ENCODE peak calls at places on chromosome 15, in eight cellular contexts. Y, I, S, D, J, V, C and R are unnamed samples.
A peak's percentile ranks its signal among the peaks of the same experiment; 100 is the strongest.

GRCh38 chr15:80403712-80404056 is 498 bp upstream of the ARNT2 start:
- DNase-seq in Y (no peak), I (no peak), S (no peak), D (no peak), J (no peak), V (no peak), C (no peak), R (no peak)

GRCh38 chr15:52144656-52145055 is 32.1 kb upstream of the BCL2L10 start:
- DNase-seq in Y (no peak), I (no peak), S (no peak), D (no peak), J (no peak), V (no peak), C (no peak), R (no peak)

GRCh38 chr15:48005921-48006541 is 114.8 kb upstream of the SLC24A5 start:
- DNase-seq in Y (no peak), I (no peak), S (no peak), D (peak; percentile 53), J (no peak), V (no peak), C (no peak), R (peak; percentile 87)

GRCh38 chr15:98690272-98690671 is 41.9 kb downstream of the IGF1R start:
- DNase-seq in Y (no peak), I (no peak), S (no peak), D (no peak), J (no peak), V (no peak), C (no peak), R (no peak)

GRCh38 chr15:75578206-75578947 is 738 bp downstream of the PTPN9 start:
- DNase-seq in Y (no peak), I (no peak), S (no peak), D (peak; percentile 44), J (peak; percentile 47), V (peak; percentile 44), C (no peak), R (peak; percentile 28)

GRCh38 chr15:99105516-99106341 is 849 bp downstream of the SYNM start:
- DNase-seq in Y (no peak), I (no peak), S (no peak), D (peak; percentile 33), J (peak; percentile 62), V (peak; percentile 37), C (peak; percentile 79), R (peak; percentile 91)

GRCh38 chr15:77097317-77097721 is 26.4 kb upstream of the TSPAN3 start:
- DNase-seq in Y (no peak), I (no peak), S (no peak), D (no peak), J (peak; percentile 35), V (no peak), C (no peak), R (no peak)

GRCh38 chr15:74428970-74429783 is 4.6 kb downstream of the SEMA7A start:
- DNase-seq in Y (no peak), I (no peak), S (no peak), D (no peak), J (peak; percentile 57), V (no peak), C (no peak), R (no peak)

GRCh38 chr15:57903626-57904025 is 161.9 kb downstream of the ALDH1A2 start:
- DNase-seq in Y (no peak), I (no peak), S (no peak), D (no peak), J (no peak), V (no peak), C (no peak), R (no peak)

DNA sequence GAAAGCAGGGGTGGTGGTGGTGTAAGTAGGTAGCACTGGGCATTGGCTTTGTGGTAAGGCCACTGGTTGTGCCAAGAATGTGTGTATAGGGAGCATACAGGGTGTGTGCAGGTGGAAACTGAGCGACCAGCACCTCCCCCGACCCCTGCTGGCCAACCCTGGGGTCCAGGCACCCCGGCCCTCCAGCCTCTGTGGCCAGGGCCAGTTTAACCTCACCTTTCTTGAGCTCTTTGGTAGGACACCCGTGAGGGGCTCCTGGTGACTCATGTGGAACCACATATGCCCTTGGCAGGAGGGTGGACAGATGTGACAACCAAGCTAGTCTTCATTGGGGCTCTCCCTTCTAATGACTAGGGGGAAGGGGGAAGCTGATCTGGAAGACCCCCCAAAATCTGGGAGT is 19.5 kb downstream of the SHF start:
- DNase-seq in Y (no peak), I (no peak), S (no peak), D (no peak), J (no peak), V (no peak), C (no peak), R (no peak)
- H3K4me3 ChIP-seq in Y (no peak overlapping the region), I (no peak overlapping the region), S (no peak overlapping the region), D (no peak overlapping the region), J (no peak overlapping the region), V (no peak overlapping the region), C (no peak overlapping the region), R (no peak overlapping the region)

GRCh38 chr15:70376929-70377691 is 279.4 kb upstream of the TLE3 start:
- DNase-seq in Y (no peak), I (no peak), S (no peak), D (peak; percentile 53), J (peak; percentile 30), V (peak; percentile 3), C (peak; percentile 83), R (peak; percentile 24)
- TF ChIP-seq POLR2AphosphoS5 in Y (no peak), I (no peak), S (no peak), D (peak; percentile 47), J (no peak), V (peak; percentile 29), C (peak; percentile 53), R (no peak)

GRCh38 chr15:69731581-69731980 is 279.0 kb downstream of the RPLP1 start:
- DNase-seq in Y (no peak), I (no peak), S (no peak), D (no peak), J (no peak), V (no peak), C (no peak), R (no peak)
- H3K4me3 ChIP-seq in Y (no peak overlapping the region), I (no peak overlapping the region), S (no peak overlapping the region), D (no peak overlapping the region), J (no peak overlapping the region), V (no peak overlapping the region), C (no peak overlapping the region), R (no peak overlapping the region)

DNA sequence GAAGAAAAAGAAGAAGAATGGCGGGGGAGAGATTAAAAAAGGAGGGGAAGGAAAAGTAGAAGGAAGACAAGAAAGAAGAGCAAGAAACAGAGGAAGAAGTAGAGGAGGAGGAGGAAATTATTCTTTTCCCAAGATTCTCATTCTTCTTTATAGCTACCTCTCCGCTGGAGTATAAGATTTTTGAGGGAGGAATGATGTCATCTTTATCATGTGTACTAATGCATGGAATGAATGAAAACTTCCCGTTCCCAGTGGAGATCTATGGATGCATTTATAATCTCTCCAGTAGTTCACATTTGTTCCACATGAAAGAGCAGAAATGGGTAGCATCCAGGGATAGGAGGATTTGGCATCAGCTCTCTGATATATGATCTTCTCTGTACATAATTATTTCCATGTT is 244.4 kb downstream of the ADAMTSL3 start:
- DNase-seq in Y (no peak), I (no peak), S (no peak), D (no peak), J (no peak), V (no peak), C (no peak), R (no peak)
- TF ChIP-seq POLR2AphosphoS5 in Y (no peak), I (no peak), S (no peak), D (no peak), J (no peak), V (no peak), C (no peak), R (no peak)

GRCh38 chr15:50181983-50182232 is at the start of gene SLC27A2:
- DNase-seq in Y (no peak), I (peak; percentile 19), S (no peak), D (peak; percentile 46), J (no peak), V (peak; percentile 70), C (no peak), R (no peak)

GRCh38 chr15:50180578-50180977 is 1.4 kb upstream of the SLC27A2 start:
- DNase-seq in Y (no peak), I (no peak), S (no peak), D (no peak), J (no peak), V (no peak), C (no peak), R (no peak)

GRCh38 chr15:50182233-50183013 is 427 bp downstream of the SLC27A2 start:
- DNase-seq in Y (no peak), I (peak; percentile 8), S (no peak), D (peak; percentile 33), J (peak; percentile 50), V (peak; percentile 19), C (no peak), R (peak; percentile 90)

GRCh38 chr15:50180091-50180490 is 1.9 kb upstream of the SLC27A2 start:
- DNase-seq in Y (no peak), I (no peak), S (no peak), D (no peak), J (no peak), V (no peak), C (no peak), R (no peak)

GRCh38 chr15:50181206-50181982 is 602 bp upstream of the SLC27A2 start:
- DNase-seq in Y (no peak), I (no peak), S (no peak), D (no peak), J (no peak), V (no peak), C (no peak), R (no peak)
- H3K4me3 ChIP-seq in Y (peak overlapping the region; percentile 83), I (peak overlapping the region; percentile 56), S (peak overlapping the region; percentile 44), D (peak overlapping the region; percentile 54), J (peak overlapping the region; percentile 88), V (peak overlapping the region; percentile 60), C (no peak overlapping the region), R (no peak overlapping the region)